ENCODE peak calls at places on chromosomes 4 and X, in five cellular contexts. One of them, this sample, is unnamed.

GRCh38 chr4:153602758-153603157 is 81.3 kb upstream of the TLR2 start:
- DNase-seq in NB4: no peak
- DNase-seq in H7: no peak
- DNase-seq in G401: no peak
- DNase-seq in Right ventricle myocardium inferior: no peak
- DNase-seq in this sample: no peak

GRCh38 chr4:6772223-6772928 is 10.2 kb upstream of the KIAA0232 start:
- DNase-seq in Right ventricle myocardium inferior: no peak
- DNase-seq in G401: peak
- DNase-seq in NB4: no peak
- DNase-seq in H7: no peak
- DNase-seq in this sample: no peak

GRCh38 chr4:19999331-19999730 is 252.4 kb upstream of the SLIT2 start:
- DNase-seq in NB4: no peak
- DNase-seq in Right ventricle myocardium inferior: no peak
- DNase-seq in G401: peak
- DNase-seq in H7: no peak
- DNase-seq in this sample: no peak

GRCh38 chr4:113106076-113106475 is 56.6 kb downstream of the ANK2 start:
- DNase-seq in NB4: peak
- DNase-seq in H7: no peak
- DNase-seq in Right ventricle myocardium inferior: no peak
- DNase-seq in G401: peak
- DNase-seq in this sample: no peak

GRCh38 chrX:71637848-71638247 is 19.5 kb upstream of the CXCR3 start:
- DNase-seq in Right ventricle myocardium inferior: no peak
- DNase-seq in NB4: no peak
- DNase-seq in G401: no peak
- DNase-seq in H7: no peak
- DNase-seq in this sample: no peak

GRCh38 chrX:109619816-109620215 is 5.2 kb downstream of the KCNE5 start:
- DNase-seq in NB4: peak
- DNase-seq in Right ventricle myocardium inferior: no peak
- DNase-seq in H7: no peak
- DNase-seq in G401: peak
- DNase-seq in this sample: no peak

GRCh38 chr4:123588631-123589223 is 192.1 kb downstream of the SPRY1 start:
- DNase-seq in G401: peak
- DNase-seq in Right ventricle myocardium inferior: no peak
- DNase-seq in H7: no peak
- DNase-seq in NB4: peak
- DNase-seq in this sample: no peak

GRCh38 chr4:123398803-123399637 is 2.4 kb downstream of the SPRY1 start:
- DNase-seq in G401: peak
- DNase-seq in H7: no peak
- DNase-seq in Right ventricle myocardium inferior: peak
- DNase-seq in NB4: peak
- DNase-seq in this sample: peak

GRCh38 chr4:101584306-101584705 is 206.2 kb upstream of the BANK1 start:
- DNase-seq in NB4: no peak
- DNase-seq in G401: no peak
- DNase-seq in Right ventricle myocardium inferior: no peak
- DNase-seq in H7: no peak
- DNase-seq in this sample: no peak

GRCh38 chr4:7941111-7942018 is 1.7 kb upstream of the AFAP1 start:
- DNase-seq in H7: no peak
- DNase-seq in G401: no peak
- DNase-seq in Right ventricle myocardium inferior: no peak
- DNase-seq in NB4: no peak
- DNase-seq in this sample: no peak

GRCh38 chrX:46575991-46576392 is 2.4 kb downstream of the CHST7 start:
- DNase-seq in G401: no peak
- DNase-seq in Right ventricle myocardium inferior: no peak
- DNase-seq in H7: no peak
- DNase-seq in NB4: no peak
- DNase-seq in this sample: no peak

GRCh38 chr4:128386761-128387599 is 99.4 kb upstream of the PGRMC2 start:
- DNase-seq in H7: no peak
- DNase-seq in NB4: peak
- DNase-seq in G401: peak
- DNase-seq in Right ventricle myocardium inferior: peak
- DNase-seq in this sample: no peak

GRCh38 chrX:43644124-43644701 is 11.9 kb upstream of the MAOA start:
- DNase-seq in NB4: peak
- DNase-seq in G401: no peak
- DNase-seq in Right ventricle myocardium inferior: no peak
- DNase-seq in H7: no peak
- DNase-seq in this sample: no peak

GRCh38 chrX:71177327-71177726 is 32.7 kb downstream of the NLGN3 start:
- DNase-seq in NB4: no peak
- DNase-seq in Right ventricle myocardium inferior: no peak
- DNase-seq in H7: no peak
- DNase-seq in G401: no peak
- DNase-seq in this sample: no peak

GRCh38 chr4:217891-218290 is 87.4 kb downstream of the ZNF732 start:
- DNase-seq in H7: no peak
- DNase-seq in NB4: no peak
- DNase-seq in G401: no peak
- DNase-seq in Right ventricle myocardium inferior: no peak
- DNase-seq in this sample: no peak

GRCh38 chr4:2066011-2066551 is 7.0 kb downstream of the NAT8L start:
- DNase-seq in G401: no peak
- DNase-seq in H7: peak
- DNase-seq in Right ventricle myocardium inferior: peak
- DNase-seq in NB4: no peak
- DNase-seq in this sample: no peak

GRCh38 chr4:140052050-140052449 is 101.9 kb downstream of the MAML3 start:
- DNase-seq in NB4: peak
- DNase-seq in Right ventricle myocardium inferior: peak
- DNase-seq in G401: peak
- DNase-seq in H7: no peak
- DNase-seq in this sample: peak

GRCh38 chr4:182261651-182262223 is 18.5 kb downstream of the TENM3 start:
- DNase-seq in NB4: no peak
- DNase-seq in G401: no peak
- DNase-seq in Right ventricle myocardium inferior: no peak
- DNase-seq in H7: no peak
- DNase-seq in this sample: no peak

GRCh38 chrX:45850197-45850774 is 649.6 kb upstream of the DIPK2B start:
- DNase-seq in H7: peak
- DNase-seq in G401: peak
- DNase-seq in Right ventricle myocardium inferior: no peak
- DNase-seq in NB4: peak
- DNase-seq in this sample: no peak

GRCh38 chrX:19624754-19625153 is 109.4 kb upstream of the MAP3K15 start:
- DNase-seq in H7: no peak
- DNase-seq in G401: no peak
- DNase-seq in NB4: no peak
- DNase-seq in Right ventricle myocardium inferior: no peak
- DNase-seq in this sample: no peak

GRCh38 chr4:118772149-118773081 is 63.5 kb downstream of the SEC24D start:
- DNase-seq in H7: peak
- DNase-seq in Right ventricle myocardium inferior: no peak
- DNase-seq in NB4: peak
- DNase-seq in G401: peak
- DNase-seq in this sample: no peak

GRCh38 chrX:104742345-104742744 is 176.3 kb downstream of the IL1RAPL2 start:
- DNase-seq in Right ventricle myocardium inferior: no peak
- DNase-seq in NB4: no peak
- DNase-seq in G401: no peak
- DNase-seq in H7: no peak
- DNase-seq in this sample: no peak

GRCh38 chr4:173318648-173319211 is 15.4 kb downstream of the HMGB2 start:
- DNase-seq in NB4: peak
- DNase-seq in H7: no peak
- DNase-seq in G401: peak
- DNase-seq in Right ventricle myocardium inferior: no peak
- DNase-seq in this sample: no peak

GRCh38 chr4:20615492-20616136 is 84.6 kb upstream of the PACRGL start:
- DNase-seq in NB4: no peak
- DNase-seq in G401: no peak
- DNase-seq in Right ventricle myocardium inferior: no peak
- DNase-seq in H7: no peak
- DNase-seq in this sample: no peak

GRCh38 chrX:136674270-136674986 is 26.5 kb downstream of the CD40LG start:
- DNase-seq in G401: no peak
- DNase-seq in H7: no peak
- DNase-seq in NB4: no peak
- DNase-seq in Right ventricle myocardium inferior: no peak
- DNase-seq in this sample: no peak

GRCh38 chrX:136376713-136377112 is 76.0 kb downstream of the ADGRG4 start:
- DNase-seq in Right ventricle myocardium inferior: no peak
- DNase-seq in G401: no peak
- DNase-seq in NB4: no peak
- DNase-seq in H7: no peak
- DNase-seq in this sample: no peak

GRCh38 chrX:132023896-132024386 is 839 bp downstream of the STK26 start:
- DNase-seq in G401: no peak
- DNase-seq in NB4: peak
- DNase-seq in Right ventricle myocardium inferior: peak
- DNase-seq in H7: no peak
- DNase-seq in this sample: peak

GRCh38 chr4:180789929-180790328 is 1453.3 kb upstream of the TENM3 start:
- DNase-seq in NB4: no peak
- DNase-seq in Right ventricle myocardium inferior: no peak
- DNase-seq in H7: no peak
- DNase-seq in G401: no peak
- DNase-seq in this sample: no peak

GRCh38 chr4:1412376-1413220 is 6.4 kb upstream of the NKX1-1 start:
- DNase-seq in Right ventricle myocardium inferior: no peak
- DNase-seq in H7: peak
- DNase-seq in G401: no peak
- DNase-seq in NB4: no peak
- DNase-seq in this sample: no peak

GRCh38 chrX:70509078-70509477 is 64.4 kb downstream of the DLG3 start:
- DNase-seq in Right ventricle myocardium inferior: no peak
- DNase-seq in G401: no peak
- DNase-seq in H7: no peak
- DNase-seq in NB4: no peak
- DNase-seq in this sample: no peak

GRCh38 chrX:41391606-41392005 is 55.5 kb upstream of the NYX start:
- DNase-seq in G401: no peak
- DNase-seq in NB4: no peak
- DNase-seq in H7: no peak
- DNase-seq in Right ventricle myocardium inferior: no peak
- DNase-seq in this sample: no peak

GRCh38 chr4:71231073-71231752 is 107.6 kb upstream of the SLC4A4 start:
- DNase-seq in G401: peak
- DNase-seq in H7: no peak
- DNase-seq in Right ventricle myocardium inferior: peak
- DNase-seq in NB4: no peak
- DNase-seq in this sample: peak

GRCh38 chr4:122803788-122804208 is 22.8 kb upstream of the FGF2 start:
- DNase-seq in NB4: peak
- DNase-seq in Right ventricle myocardium inferior: no peak
- DNase-seq in H7: peak
- DNase-seq in G401: no peak
- DNase-seq in this sample: no peak

GRCh38 chrX:28127662-28128061 is 146.4 kb upstream of the DCAF8L1 start:
- DNase-seq in NB4: no peak
- DNase-seq in G401: no peak
- DNase-seq in Right ventricle myocardium inferior: no peak
- DNase-seq in H7: no peak
- DNase-seq in this sample: no peak

GRCh38 chr4:17168571-17168970 is 270.1 kb upstream of the LDB2 start:
- DNase-seq in H7: no peak
- DNase-seq in Right ventricle myocardium inferior: no peak
- DNase-seq in G401: no peak
- DNase-seq in NB4: peak
- DNase-seq in this sample: no peak

GRCh38 chr4:52052475-52052780 is 1.3 kb downstream of the SPATA18 start:
- DNase-seq in NB4: peak
- DNase-seq in G401: no peak
- DNase-seq in H7: peak
- DNase-seq in Right ventricle myocardium inferior: no peak
- DNase-seq in this sample: no peak

GRCh38 chrX:45515262-45516215 is 314.9 kb upstream of the DIPK2B start:
- DNase-seq in H7: peak
- DNase-seq in Right ventricle myocardium inferior: no peak
- DNase-seq in G401: peak
- DNase-seq in NB4: peak
- DNase-seq in this sample: peak

This sample was measured in left lung.